ENCODE peak calls at places on chromosomes 12 and 14, in eight cellular contexts. One of them, this sample, is unnamed.

GRCh38 chr12:71452006-71452405 is 12.4 kb downstream of the LGR5 start:
- DNase-seq in GM10248: no peak
- DNase-seq in HEK293T: no peak
- DNase-seq in activated CD8-positive, alpha-beta T cell treated with anti-CD3 and anti-CD28 coated beads, Interleukin-2, amount 10 ng/mL, durations not matched to agents 7 days and 5 days: no peak
- DNase-seq in Caco-2: no peak
- DNase-seq in CD4-positive, alpha-beta memory T cell: no peak
- DNase-seq in RPMI7951: no peak
- DNase-seq in DMS153: no peak
- DNase-seq in this sample: no peak

GRCh38 chr14:95431199-95432145 is 85.0 kb downstream of the SYNE3 start:
- DNase-seq in DMS153: no peak
- DNase-seq in GM10248: no peak
- DNase-seq in activated CD8-positive, alpha-beta T cell treated with anti-CD3 and anti-CD28 coated beads, Interleukin-2, amount 10 ng/mL, durations not matched to agents 7 days and 5 days: peak
- DNase-seq in RPMI7951: no peak
- DNase-seq in HEK293T: peak
- DNase-seq in CD4-positive, alpha-beta memory T cell: no peak
- DNase-seq in Caco-2: no peak
- DNase-seq in this sample: no peak

GRCh38 chr12:17342381-17342961 is 736.5 kb upstream of the LMO3 start:
- DNase-seq in RPMI7951: no peak
- DNase-seq in Caco-2: peak
- DNase-seq in HEK293T: no peak
- DNase-seq in activated CD8-positive, alpha-beta T cell treated with anti-CD3 and anti-CD28 coated beads, Interleukin-2, amount 10 ng/mL, durations not matched to agents 7 days and 5 days: no peak
- DNase-seq in CD4-positive, alpha-beta memory T cell: no peak
- DNase-seq in GM10248: no peak
- DNase-seq in DMS153: no peak
- DNase-seq in this sample: no peak

GRCh38 chr14:31346097-31346496 is 74.3 kb downstream of the HEATR5A start:
- DNase-seq in activated CD8-positive, alpha-beta T cell treated with anti-CD3 and anti-CD28 coated beads, Interleukin-2, amount 10 ng/mL, durations not matched to agents 7 days and 5 days: no peak
- DNase-seq in DMS153: no peak
- DNase-seq in RPMI7951: no peak
- DNase-seq in Caco-2: no peak
- DNase-seq in HEK293T: no peak
- DNase-seq in CD4-positive, alpha-beta memory T cell: no peak
- DNase-seq in GM10248: no peak
- DNase-seq in this sample: no peak

GRCh38 chr12:13839937-13840336 is 141.5 kb downstream of the GRIN2B start:
- DNase-seq in activated CD8-positive, alpha-beta T cell treated with anti-CD3 and anti-CD28 coated beads, Interleukin-2, amount 10 ng/mL, durations not matched to agents 7 days and 5 days: no peak
- DNase-seq in HEK293T: no peak
- DNase-seq in GM10248: no peak
- DNase-seq in RPMI7951: no peak
- DNase-seq in DMS153: no peak
- DNase-seq in Caco-2: no peak
- DNase-seq in CD4-positive, alpha-beta memory T cell: no peak
- DNase-seq in this sample: no peak

GRCh38 chr12:38904932-38905479 is 385 bp downstream of the CPNE8 start:
- DNase-seq in GM10248: peak
- DNase-seq in HEK293T: peak
- DNase-seq in DMS153: peak
- DNase-seq in RPMI7951: peak
- DNase-seq in activated CD8-positive, alpha-beta T cell treated with anti-CD3 and anti-CD28 coated beads, Interleukin-2, amount 10 ng/mL, durations not matched to agents 7 days and 5 days: peak
- DNase-seq in CD4-positive, alpha-beta memory T cell: peak
- DNase-seq in Caco-2: peak
- DNase-seq in this sample: peak

GRCh38 chr12:107436376-107436775 is 249.2 kb upstream of the PWP1 start:
- DNase-seq in GM10248: no peak
- DNase-seq in CD4-positive, alpha-beta memory T cell: no peak
- DNase-seq in RPMI7951: peak
- DNase-seq in HEK293T: no peak
- DNase-seq in Caco-2: no peak
- DNase-seq in activated CD8-positive, alpha-beta T cell treated with anti-CD3 and anti-CD28 coated beads, Interleukin-2, amount 10 ng/mL, durations not matched to agents 7 days and 5 days: no peak
- DNase-seq in DMS153: no peak
- DNase-seq in this sample: no peak

GRCh38 chr12:119328111-119328510 is 6.4 kb upstream of the CCDC60 start:
- DNase-seq in Caco-2: peak
- DNase-seq in activated CD8-positive, alpha-beta T cell treated with anti-CD3 and anti-CD28 coated beads, Interleukin-2, amount 10 ng/mL, durations not matched to agents 7 days and 5 days: no peak
- DNase-seq in CD4-positive, alpha-beta memory T cell: no peak
- DNase-seq in HEK293T: peak
- DNase-seq in GM10248: no peak
- DNase-seq in RPMI7951: no peak
- DNase-seq in DMS153: no peak
- DNase-seq in this sample: no peak

GRCh38 chr12:113235976-113236375 is 14.7 kb downstream of the TPCN1 start:
- DNase-seq in HEK293T: no peak
- DNase-seq in RPMI7951: no peak
- DNase-seq in activated CD8-positive, alpha-beta T cell treated with anti-CD3 and anti-CD28 coated beads, Interleukin-2, amount 10 ng/mL, durations not matched to agents 7 days and 5 days: no peak
- DNase-seq in CD4-positive, alpha-beta memory T cell: no peak
- DNase-seq in DMS153: no peak
- DNase-seq in GM10248: no peak
- DNase-seq in Caco-2: no peak
- DNase-seq in this sample: no peak

GRCh38 chr14:70029296-70030132 is 150.3 kb downstream of the SMOC1 start:
- DNase-seq in activated CD8-positive, alpha-beta T cell treated with anti-CD3 and anti-CD28 coated beads, Interleukin-2, amount 10 ng/mL, durations not matched to agents 7 days and 5 days: no peak
- DNase-seq in HEK293T: no peak
- DNase-seq in Caco-2: no peak
- DNase-seq in GM10248: no peak
- DNase-seq in CD4-positive, alpha-beta memory T cell: no peak
- DNase-seq in DMS153: no peak
- DNase-seq in RPMI7951: no peak
- DNase-seq in this sample: no peak

GRCh38 chr14:54877015-54877702 is 25.5 kb downstream of the GCH1 start:
- DNase-seq in RPMI7951: peak
- DNase-seq in DMS153: peak
- DNase-seq in activated CD8-positive, alpha-beta T cell treated with anti-CD3 and anti-CD28 coated beads, Interleukin-2, amount 10 ng/mL, durations not matched to agents 7 days and 5 days: no peak
- DNase-seq in HEK293T: no peak
- DNase-seq in CD4-positive, alpha-beta memory T cell: no peak
- DNase-seq in GM10248: no peak
- DNase-seq in Caco-2: no peak
- DNase-seq in this sample: no peak

GRCh38 chr12:50234347-50234746 is 49.0 kb downstream of the LIMA1 start:
- DNase-seq in Caco-2: no peak
- DNase-seq in RPMI7951: peak
- DNase-seq in GM10248: no peak
- DNase-seq in HEK293T: no peak
- DNase-seq in activated CD8-positive, alpha-beta T cell treated with anti-CD3 and anti-CD28 coated beads, Interleukin-2, amount 10 ng/mL, durations not matched to agents 7 days and 5 days: no peak
- DNase-seq in DMS153: no peak
- DNase-seq in CD4-positive, alpha-beta memory T cell: no peak
- DNase-seq in this sample: no peak

This sample was measured in ureter.